ENCODE peak calls at places on chromosomes 11 and 22, in seven cellular contexts. One of them, this sample, is unnamed.

GRCh38 chr22:32476286-32476685 is 1.7 kb downstream of the FBXO7 start:
- DNase-seq in fibroblast of villous mesenchyme: peak
- DNase-seq in keratinocyte: no peak
- DNase-seq in GM12865: peak
- DNase-seq in fibroblast of mammary gland: no peak
- DNase-seq in CD8-positive, alpha-beta T cell: no peak
- DNase-seq in psoas muscle: no peak
- DNase-seq in this sample: no peak

GRCh38 chr22:46007003-46007847 is 30.3 kb upstream of the WNT7B start:
- DNase-seq in fibroblast of villous mesenchyme: peak
- DNase-seq in keratinocyte: peak
- DNase-seq in GM12865: no peak
- DNase-seq in fibroblast of mammary gland: peak
- DNase-seq in CD8-positive, alpha-beta T cell: no peak
- DNase-seq in psoas muscle: peak
- DNase-seq in this sample: peak

GRCh38 chr11:62559204-62559603 is 12.6 kb upstream of the AHNAK start:
- DNase-seq in fibroblast of villous mesenchyme: no peak
- DNase-seq in keratinocyte: no peak
- DNase-seq in GM12865: no peak
- DNase-seq in fibroblast of mammary gland: no peak
- DNase-seq in CD8-positive, alpha-beta T cell: no peak
- DNase-seq in psoas muscle: peak
- DNase-seq in this sample: no peak

GRCh38 chr11:23540101-23540561 is 679.9 kb upstream of the CCDC179 start:
- DNase-seq in fibroblast of villous mesenchyme: peak
- DNase-seq in keratinocyte: no peak
- DNase-seq in GM12865: peak
- DNase-seq in fibroblast of mammary gland: peak
- DNase-seq in CD8-positive, alpha-beta T cell: no peak
- DNase-seq in psoas muscle: no peak
- DNase-seq in this sample: peak

GRCh38 chr11:112806876-112807275 is 154.3 kb upstream of the NCAM1 start:
- DNase-seq in fibroblast of villous mesenchyme: no peak
- DNase-seq in keratinocyte: no peak
- DNase-seq in GM12865: no peak
- DNase-seq in fibroblast of mammary gland: no peak
- DNase-seq in CD8-positive, alpha-beta T cell: no peak
- DNase-seq in psoas muscle: no peak
- DNase-seq in this sample: no peak

GRCh38 chr11:81869337-81870065 is 864.2 kb downstream of the FAM181B start:
- DNase-seq in fibroblast of villous mesenchyme: no peak
- DNase-seq in keratinocyte: peak
- DNase-seq in GM12865: peak
- DNase-seq in fibroblast of mammary gland: peak
- DNase-seq in CD8-positive, alpha-beta T cell: peak
- DNase-seq in psoas muscle: no peak
- DNase-seq in this sample: no peak

GRCh38 chr22:35629406-35630234 is 12.5 kb upstream of the MB start:
- DNase-seq in fibroblast of villous mesenchyme: peak
- DNase-seq in keratinocyte: peak
- DNase-seq in GM12865: peak
- DNase-seq in fibroblast of mammary gland: peak
- DNase-seq in CD8-positive, alpha-beta T cell: peak
- DNase-seq in psoas muscle: peak
- DNase-seq in this sample: peak

GRCh38 chr22:26697151-26697550 is 39.8 kb downstream of the MIAT start:
- DNase-seq in fibroblast of villous mesenchyme: no peak
- DNase-seq in keratinocyte: no peak
- DNase-seq in GM12865: no peak
- DNase-seq in fibroblast of mammary gland: no peak
- DNase-seq in CD8-positive, alpha-beta T cell: no peak
- DNase-seq in psoas muscle: no peak
- DNase-seq in this sample: no peak

GRCh38 chr11:69213315-69213714 is 57.6 kb downstream of the SMIM38 start:
- DNase-seq in fibroblast of villous mesenchyme: no peak
- DNase-seq in keratinocyte: no peak
- DNase-seq in GM12865: peak
- DNase-seq in fibroblast of mammary gland: no peak
- DNase-seq in CD8-positive, alpha-beta T cell: no peak
- DNase-seq in psoas muscle: no peak
- DNase-seq in this sample: no peak

GRCh38 chr11:88330826-88331428 is 6.6 kb downstream of the CTSC start:
- DNase-seq in fibroblast of villous mesenchyme: no peak
- DNase-seq in keratinocyte: no peak
- DNase-seq in GM12865: no peak
- DNase-seq in fibroblast of mammary gland: no peak
- DNase-seq in CD8-positive, alpha-beta T cell: no peak
- DNase-seq in psoas muscle: no peak
- DNase-seq in this sample: no peak

GRCh38 chr11:88337342-88338222 is at the start of gene CTSC:
- DNase-seq in fibroblast of villous mesenchyme: peak
- DNase-seq in keratinocyte: no peak
- DNase-seq in GM12865: peak
- DNase-seq in fibroblast of mammary gland: peak
- DNase-seq in CD8-positive, alpha-beta T cell: peak
- DNase-seq in psoas muscle: peak
- DNase-seq in this sample: peak

GRCh38 chr11:88335284-88335683 is 2.3 kb downstream of the CTSC start:
- DNase-seq in fibroblast of villous mesenchyme: peak
- DNase-seq in keratinocyte: no peak
- DNase-seq in GM12865: no peak
- DNase-seq in fibroblast of mammary gland: no peak
- DNase-seq in CD8-positive, alpha-beta T cell: no peak
- DNase-seq in psoas muscle: no peak
- DNase-seq in this sample: no peak

GRCh38 chr11:88329563-88330250 is 7.8 kb downstream of the CTSC start:
- DNase-seq in fibroblast of villous mesenchyme: no peak
- DNase-seq in keratinocyte: no peak
- DNase-seq in GM12865: peak
- DNase-seq in fibroblast of mammary gland: no peak
- DNase-seq in CD8-positive, alpha-beta T cell: no peak
- DNase-seq in psoas muscle: no peak
- DNase-seq in this sample: no peak

GRCh38 chr11:88332851-88333250 is 4.7 kb downstream of the CTSC start:
- DNase-seq in fibroblast of villous mesenchyme: no peak
- DNase-seq in keratinocyte: no peak
- DNase-seq in GM12865: no peak
- DNase-seq in fibroblast of mammary gland: peak
- DNase-seq in CD8-positive, alpha-beta T cell: no peak
- DNase-seq in psoas muscle: no peak
- DNase-seq in this sample: no peak
- H3K4me3 ChIP-seq in fibroblast of villous mesenchyme: no peak
- H3K4me3 ChIP-seq in keratinocyte: no peak
- H3K4me3 ChIP-seq in GM12865: peak
- H3K4me3 ChIP-seq in fibroblast of mammary gland: no peak
- H3K4me3 ChIP-seq in CD8-positive, alpha-beta T cell: no peak
- H3K4me3 ChIP-seq in psoas muscle: no peak
- H3K4me3 ChIP-seq in this sample: no peak

GRCh38 chr22:22770280-22770871 is 117.2 kb upstream of the IGLL5 start:
- DNase-seq in fibroblast of villous mesenchyme: peak
- DNase-seq in keratinocyte: no peak
- DNase-seq in GM12865: peak
- DNase-seq in fibroblast of mammary gland: peak
- DNase-seq in CD8-positive, alpha-beta T cell: peak
- DNase-seq in psoas muscle: no peak
- DNase-seq in this sample: no peak

GRCh38 chr22:22770881-22771280 is 116.7 kb upstream of the IGLL5 start:
- DNase-seq in fibroblast of villous mesenchyme: no peak
- DNase-seq in keratinocyte: no peak
- DNase-seq in GM12865: no peak
- DNase-seq in fibroblast of mammary gland: no peak
- DNase-seq in CD8-positive, alpha-beta T cell: no peak
- DNase-seq in psoas muscle: no peak
- DNase-seq in this sample: no peak

GRCh38 chr22:22768885-22769284 is 118.7 kb upstream of the IGLL5 start:
- DNase-seq in fibroblast of villous mesenchyme: no peak
- DNase-seq in keratinocyte: no peak
- DNase-seq in GM12865: no peak
- DNase-seq in fibroblast of mammary gland: no peak
- DNase-seq in CD8-positive, alpha-beta T cell: no peak
- DNase-seq in psoas muscle: no peak
- DNase-seq in this sample: no peak

GRCh38 chr22:22769434-22770279 is 118.0 kb upstream of the IGLL5 start:
- DNase-seq in fibroblast of villous mesenchyme: no peak
- DNase-seq in keratinocyte: no peak
- DNase-seq in GM12865: no peak
- DNase-seq in fibroblast of mammary gland: no peak
- DNase-seq in CD8-positive, alpha-beta T cell: no peak
- DNase-seq in psoas muscle: no peak
- DNase-seq in this sample: no peak

GRCh38 chr22:22767876-22768602 is 119.6 kb upstream of the IGLL5 start:
- DNase-seq in fibroblast of villous mesenchyme: no peak
- DNase-seq in keratinocyte: no peak
- DNase-seq in GM12865: no peak
- DNase-seq in fibroblast of mammary gland: peak
- DNase-seq in CD8-positive, alpha-beta T cell: no peak
- DNase-seq in psoas muscle: no peak
- DNase-seq in this sample: no peak
- TF ChIP-seq CTCF in fibroblast of villous mesenchyme: peak
- TF ChIP-seq CTCF in keratinocyte: no peak
- TF ChIP-seq CTCF in GM12865: no peak
- TF ChIP-seq CTCF in fibroblast of mammary gland: peak
- TF ChIP-seq CTCF in CD8-positive, alpha-beta T cell: no peak
- TF ChIP-seq CTCF in psoas muscle: no peak
- TF ChIP-seq CTCF in this sample: no peak

DNA sequence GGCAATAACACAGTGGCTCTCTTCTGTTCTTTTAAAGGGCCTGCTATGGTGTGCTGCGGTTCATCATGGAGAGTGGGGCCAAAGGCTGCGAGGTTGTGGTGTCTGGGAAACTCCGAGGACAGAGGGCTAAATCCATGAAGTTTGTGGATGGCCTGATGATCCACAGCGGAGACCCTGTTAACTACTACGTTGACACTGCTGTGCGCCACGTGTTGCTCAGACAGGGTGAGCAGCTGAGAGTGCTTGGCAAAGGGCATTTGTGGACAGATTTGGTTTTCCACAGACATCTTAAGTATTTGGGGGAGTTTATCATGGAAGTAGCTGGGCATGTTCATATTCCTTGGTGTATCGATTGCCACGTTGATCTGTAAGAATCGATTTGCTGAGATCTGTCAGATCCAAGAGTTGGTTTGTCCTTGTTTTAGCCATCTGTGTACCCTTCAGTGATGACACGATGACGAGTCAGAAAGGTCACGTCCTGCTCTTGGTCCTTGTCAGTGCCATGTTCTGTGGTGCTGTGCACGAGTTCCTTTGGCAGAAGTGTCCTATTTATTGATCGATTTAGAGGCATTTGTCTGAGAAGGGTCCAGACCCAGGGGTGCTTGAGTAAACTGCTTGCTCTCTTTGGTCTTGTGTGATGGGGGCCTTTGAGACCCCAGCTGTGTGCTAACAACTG is 4.8 kb downstream of the RPS3 start:
- DNase-seq in fibroblast of villous mesenchyme: no peak
- DNase-seq in keratinocyte: no peak
- DNase-seq in GM12865: no peak
- DNase-seq in fibroblast of mammary gland: peak
- DNase-seq in CD8-positive, alpha-beta T cell: no peak
- DNase-seq in psoas muscle: no peak
- DNase-seq in this sample: no peak
- H3K4me3 ChIP-seq in fibroblast of villous mesenchyme: no peak
- H3K4me3 ChIP-seq in keratinocyte: no peak
- H3K4me3 ChIP-seq in GM12865: no peak
- H3K4me3 ChIP-seq in fibroblast of mammary gland: no peak
- H3K4me3 ChIP-seq in CD8-positive, alpha-beta T cell: no peak
- H3K4me3 ChIP-seq in psoas muscle: no peak
- H3K4me3 ChIP-seq in this sample: no peak

DNA sequence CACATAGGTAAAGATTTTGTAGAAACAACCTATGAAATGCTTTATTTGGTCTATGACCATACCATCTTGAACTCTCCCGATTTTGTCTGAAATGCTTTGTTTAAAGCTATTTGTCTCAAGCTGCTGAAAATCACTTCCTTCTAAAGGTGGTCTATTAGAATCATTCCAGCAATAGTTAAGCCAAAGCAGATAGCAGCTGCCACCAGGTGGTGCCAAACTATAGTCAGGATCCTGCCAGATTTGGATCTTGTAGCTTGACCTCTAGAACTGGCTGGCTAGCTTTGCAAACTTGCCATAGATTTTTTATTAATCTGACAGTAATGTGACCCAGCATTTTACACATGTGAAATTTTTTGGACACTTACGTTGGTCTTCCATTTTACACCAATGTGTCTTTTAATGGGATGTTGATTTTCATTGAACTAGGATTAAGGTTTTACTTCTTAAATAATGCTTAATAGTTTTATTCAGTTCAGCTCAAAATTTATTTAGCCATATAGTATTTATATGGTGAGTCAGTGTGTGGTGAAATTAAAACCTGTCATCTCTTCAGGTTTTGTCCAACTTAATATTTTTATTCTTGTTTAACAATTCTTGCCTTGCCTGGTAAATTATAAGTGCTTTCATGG is 19.7 kb downstream of the CTR9 start:
- DNase-seq in fibroblast of villous mesenchyme: peak
- DNase-seq in keratinocyte: no peak
- DNase-seq in GM12865: peak
- DNase-seq in fibroblast of mammary gland: peak
- DNase-seq in CD8-positive, alpha-beta T cell: peak
- DNase-seq in psoas muscle: peak
- DNase-seq in this sample: peak
- TF ChIP-seq CTCF in fibroblast of villous mesenchyme: peak
- TF ChIP-seq CTCF in keratinocyte: peak
- TF ChIP-seq CTCF in GM12865: peak
- TF ChIP-seq CTCF in fibroblast of mammary gland: peak
- TF ChIP-seq CTCF in CD8-positive, alpha-beta T cell: peak
- TF ChIP-seq CTCF in psoas muscle: peak
- TF ChIP-seq CTCF in this sample: peak